ENCODE peak calls at places on chromosomes 6 and 20, in seven cellular contexts. One of them, this sample, is unnamed.

GRCh38 chr6:48664850-48665249 is 553.9 kb upstream of the PTCHD4 start:
- DNase-seq in cardiac fibroblast: no peak
- DNase-seq in B cell: no peak
- DNase-seq in Caki2: no peak
- DNase-seq in ELR: peak; percentile 46
- DNase-seq in transverse colon: no peak
- DNase-seq in CD4-positive, alpha-beta memory T cell: no peak
- DNase-seq in this sample: no peak

GRCh38 chr6:20455175-20456075 is 53.7 kb downstream of the E2F3 start:
- DNase-seq in cardiac fibroblast: peak; percentile 45
- DNase-seq in B cell: no peak
- DNase-seq in Caki2: no peak
- DNase-seq in ELR: peak; percentile 67
- DNase-seq in transverse colon: peak; percentile 38
- DNase-seq in CD4-positive, alpha-beta memory T cell: no peak
- DNase-seq in this sample: no peak

GRCh38 chr6:51814418-51814817 is 273.0 kb downstream of the PKHD1 start:
- DNase-seq in cardiac fibroblast: no peak
- DNase-seq in B cell: no peak
- DNase-seq in Caki2: no peak
- DNase-seq in ELR: no peak
- DNase-seq in transverse colon: no peak
- DNase-seq in CD4-positive, alpha-beta memory T cell: no peak
- DNase-seq in this sample: peak; percentile 53

GRCh38 chr20:34215711-34216381 is 25.4 kb upstream of the ASIP start:
- DNase-seq in cardiac fibroblast: peak; percentile 57
- DNase-seq in B cell: peak; percentile 59
- DNase-seq in Caki2: peak; percentile 97
- DNase-seq in ELR: peak; percentile 92
- DNase-seq in transverse colon: peak; percentile 78
- DNase-seq in CD4-positive, alpha-beta memory T cell: no peak
- DNase-seq in this sample: peak; percentile 92

GRCh38 chr6:163496205-163496604 is 81.7 kb downstream of the QKI start:
- DNase-seq in cardiac fibroblast: no peak
- DNase-seq in B cell: no peak
- DNase-seq in Caki2: no peak
- DNase-seq in ELR: no peak
- DNase-seq in transverse colon: no peak
- DNase-seq in CD4-positive, alpha-beta memory T cell: no peak
- DNase-seq in this sample: no peak

GRCh38 chr6:45486739-45487138 is 109.0 kb upstream of the SUPT3H start:
- DNase-seq in cardiac fibroblast: no peak
- DNase-seq in B cell: peak; percentile 16
- DNase-seq in Caki2: no peak
- DNase-seq in ELR: no peak
- DNase-seq in transverse colon: no peak
- DNase-seq in CD4-positive, alpha-beta memory T cell: no peak
- DNase-seq in this sample: no peak

GRCh38 chr6:157461000-157461915 is 80.3 kb downstream of the ZDHHC14 start:
- DNase-seq in cardiac fibroblast: peak; percentile 75
- DNase-seq in B cell: peak; percentile 71
- DNase-seq in Caki2: peak; percentile 46
- DNase-seq in ELR: no peak
- DNase-seq in transverse colon: peak; percentile 31
- DNase-seq in CD4-positive, alpha-beta memory T cell: peak; percentile 14
- DNase-seq in this sample: peak; percentile 3

GRCh38 chr6:2745246-2745645 is 5.5 kb downstream of the MYLK4 start:
- DNase-seq in cardiac fibroblast: no peak
- DNase-seq in B cell: no peak
- DNase-seq in Caki2: no peak
- DNase-seq in ELR: no peak
- DNase-seq in transverse colon: no peak
- DNase-seq in CD4-positive, alpha-beta memory T cell: no peak
- DNase-seq in this sample: no peak

GRCh38 chr6:159170333-159170672 is 1.1 kb downstream of the FNDC1 start:
- DNase-seq in cardiac fibroblast: no peak
- DNase-seq in B cell: no peak
- DNase-seq in Caki2: no peak
- DNase-seq in ELR: no peak
- DNase-seq in transverse colon: no peak
- DNase-seq in CD4-positive, alpha-beta memory T cell: no peak
- DNase-seq in this sample: no peak